ENCODE peak calls at places on chromosomes 3 and 15, in four cellular contexts. I is heart left ventricle, F is anterior cingulate cortex, B is NCI-H526 treated with DMSO at 0.1 percent for 48 hours. J is an unnamed sample.

GRCh38 chr3:131608296-131608695 is 105.5 kb upstream of the MRPL3 start:
- DNase-seq in I (no peak), F (no peak), B (no peak), J (no peak)

GRCh38 chr3:172106989-172107388 is 67.6 kb downstream of the FNDC3B start:
- DNase-seq in I (no peak), F (no peak), B (no peak), J (peak; percentile 52)

GRCh38 chr3:73484656-73485248 is 140.0 kb downstream of the PDZRN3 start:
- DNase-seq in I (no peak), F (no peak), B (no peak), J (no peak)

GRCh38 chr3:100103558-100104441 is 10.5 kb downstream of the FILIP1L start:
- DNase-seq in I (no peak), F (no peak), B (peak; percentile 80), J (no peak)

GRCh38 chr3:102089904-102090492 is 240.7 kb downstream of the NFKBIZ start:
- DNase-seq in I (no peak), F (no peak), B (no peak), J (no peak)

GRCh38 chr3:8319935-8320634 is 181.5 kb upstream of the LMCD1 start:
- DNase-seq in I (no peak), F (no peak), B (no peak), J (no peak)

GRCh38 chr15:84747423-84748273 is 744 bp upstream of the ZNF592 start:
- DNase-seq in I (peak; percentile 70), F (peak; percentile 77), B (peak; percentile 55), J (peak; percentile 86)

GRCh38 chr15:100002787-100003536 is 269.7 kb upstream of the LYSMD4 start:
- DNase-seq in I (no peak), F (no peak), B (no peak), J (no peak)

GRCh38 chr3:19970289-19970688 is 23.4 kb downstream of the RAB5A start:
- DNase-seq in I (no peak), F (no peak), B (no peak), J (peak; percentile 24)

GRCh38 chr15:26866298-26867198 is at the start of gene GABRA5:
- DNase-seq in I (peak; percentile 16), F (no peak), B (peak; percentile 33), J (peak; percentile 64)

GRCh38 chr3:133941390-133941789 is 45.7 kb upstream of the RAB6B start:
- DNase-seq in I (no peak), F (no peak), B (no peak), J (no peak)

GRCh38 chr15:99092554-99093172 is 12.2 kb upstream of the SYNM start:
- DNase-seq in I (no peak), F (no peak), B (no peak), J (no peak)

J was measured in right cardiac atrium.